ENCODE peak calls at places on chromosomes 16 and 17, in eight cellular contexts. One of them, this sample, is unnamed. For H3K36me3, the result is how much of the 10 kb centered on the place peaks cover.

GRCh38 chr16:79363035-79363434 is 237.5 kb downstream of the MAF start:
- DNase-seq in GM23338: no peak
- DNase-seq in H1: no peak
- DNase-seq in right atrium auricular region: no peak
- DNase-seq in IMR-90: no peak
- DNase-seq in heart right ventricle: no peak
- DNase-seq in neural progenitor cell: no peak
- DNase-seq in tibial nerve: no peak
- DNase-seq in this sample: no peak

GRCh38 chr17:15273141-15273793 is 8.1 kb upstream of the PMP22 start:
- DNase-seq in GM23338: no peak
- DNase-seq in H1: no peak
- DNase-seq in right atrium auricular region: no peak
- DNase-seq in IMR-90: peak
- DNase-seq in heart right ventricle: no peak
- DNase-seq in neural progenitor cell: no peak
- DNase-seq in tibial nerve: no peak
- DNase-seq in this sample: peak

GRCh38 chr17:18981642-18982424 is 22.7 kb downstream of the FAM83G start:
- DNase-seq in GM23338: no peak
- DNase-seq in H1: no peak
- DNase-seq in right atrium auricular region: no peak
- DNase-seq in IMR-90: peak
- DNase-seq in heart right ventricle: no peak
- DNase-seq in neural progenitor cell: peak
- DNase-seq in tibial nerve: no peak
- DNase-seq in this sample: no peak

GRCh38 chr16:4801962-4802658 is at the start of gene ROGDI:
- DNase-seq in GM23338: peak
- DNase-seq in H1: peak
- DNase-seq in right atrium auricular region: peak
- DNase-seq in IMR-90: peak
- DNase-seq in heart right ventricle: peak
- DNase-seq in neural progenitor cell: peak
- DNase-seq in tibial nerve: peak
- DNase-seq in this sample: peak

GRCh38 chr16:87101903-87102302 is 215.3 kb downstream of the C16orf95 start:
- DNase-seq in GM23338: no peak
- DNase-seq in H1: no peak
- DNase-seq in right atrium auricular region: no peak
- DNase-seq in IMR-90: peak
- DNase-seq in heart right ventricle: no peak
- DNase-seq in neural progenitor cell: no peak
- DNase-seq in tibial nerve: no peak
- DNase-seq in this sample: no peak

GRCh38 chr17:68613739-68614298 is 12.7 kb upstream of the FAM20A start:
- DNase-seq in GM23338: peak
- DNase-seq in H1: peak
- DNase-seq in right atrium auricular region: peak
- DNase-seq in IMR-90: no peak
- DNase-seq in heart right ventricle: peak
- DNase-seq in neural progenitor cell: peak
- DNase-seq in tibial nerve: no peak
- DNase-seq in this sample: no peak

GRCh38 chr16:23062524-23062923 is 86.7 kb downstream of the USP31 start:
- DNase-seq in GM23338: no peak
- DNase-seq in H1: no peak
- DNase-seq in right atrium auricular region: no peak
- DNase-seq in IMR-90: no peak
- DNase-seq in heart right ventricle: no peak
- DNase-seq in neural progenitor cell: no peak
- DNase-seq in tibial nerve: no peak
- DNase-seq in this sample: no peak

GRCh38 chr17:64216030-64216384 is 47.1 kb downstream of the TEX2 start:
- DNase-seq in GM23338: no peak
- DNase-seq in H1: no peak
- DNase-seq in right atrium auricular region: no peak
- DNase-seq in IMR-90: peak
- DNase-seq in heart right ventricle: no peak
- DNase-seq in neural progenitor cell: no peak
- DNase-seq in tibial nerve: no peak
- DNase-seq in this sample: no peak

GRCh38 chr17:1002771-1003555 is 6.0 kb downstream of the TIMM22 start:
- DNase-seq in GM23338: no peak
- DNase-seq in H1: no peak
- DNase-seq in right atrium auricular region: no peak
- DNase-seq in IMR-90: peak
- DNase-seq in heart right ventricle: no peak
- DNase-seq in neural progenitor cell: no peak
- DNase-seq in tibial nerve: no peak
- DNase-seq in this sample: no peak

GRCh38 chr17:75477493-75477862 is 21.0 kb downstream of the TMEM94 start:
- DNase-seq in GM23338: no peak
- DNase-seq in H1: no peak
- DNase-seq in right atrium auricular region: no peak
- DNase-seq in IMR-90: no peak
- DNase-seq in heart right ventricle: no peak
- DNase-seq in neural progenitor cell: no peak
- DNase-seq in tibial nerve: no peak
- DNase-seq in this sample: no peak

GRCh38 chr16:85211247-85211910 is 99.1 kb upstream of the CIBAR2 start:
- DNase-seq in GM23338: no peak
- DNase-seq in H1: no peak
- DNase-seq in right atrium auricular region: no peak
- DNase-seq in IMR-90: no peak
- DNase-seq in heart right ventricle: no peak
- DNase-seq in neural progenitor cell: no peak
- DNase-seq in tibial nerve: no peak
- DNase-seq in this sample: no peak

DNA sequence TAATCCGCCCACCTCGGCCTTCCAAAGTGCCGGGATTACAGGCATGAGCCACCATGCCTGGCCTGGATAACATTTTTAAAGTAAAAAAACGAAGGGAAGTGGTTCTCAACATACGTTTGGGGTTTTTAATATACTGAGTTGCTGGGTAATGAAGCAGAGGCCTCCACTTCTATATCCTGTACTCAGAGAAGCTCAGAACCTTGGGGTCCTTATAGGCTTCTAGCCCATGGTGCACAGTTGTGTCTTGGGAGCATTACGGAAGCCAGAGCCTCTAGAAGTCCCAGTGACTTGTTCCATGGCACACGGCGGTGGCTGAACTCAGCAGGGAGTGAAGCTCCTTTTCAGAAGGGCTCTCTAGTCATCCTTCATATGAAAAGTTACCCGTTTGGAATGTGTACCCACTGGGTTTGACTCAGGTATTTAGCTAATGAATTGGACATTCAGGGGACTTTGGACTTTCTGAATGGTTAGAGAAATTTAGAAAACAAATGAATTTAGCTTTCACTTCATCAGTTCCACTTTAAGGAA is 67.0 kb downstream of the SEC14L1 start:
- DNase-seq in GM23338: no peak
- DNase-seq in H1: no peak
- DNase-seq in right atrium auricular region: no peak
- DNase-seq in IMR-90: no peak
- DNase-seq in heart right ventricle: no peak
- DNase-seq in neural progenitor cell: no peak
- DNase-seq in tibial nerve: no peak
- DNase-seq in this sample: no peak
- H3K36me3 ChIP-seq in GM23338: under half
- H3K36me3 ChIP-seq in H1: under half
- H3K36me3 ChIP-seq in right atrium auricular region: half or more
- H3K36me3 ChIP-seq in IMR-90: half or more
- H3K36me3 ChIP-seq in heart right ventricle: half or more
- H3K36me3 ChIP-seq in neural progenitor cell: under half
- H3K36me3 ChIP-seq in tibial nerve: half or more
- H3K36me3 ChIP-seq in this sample: half or more

DNA sequence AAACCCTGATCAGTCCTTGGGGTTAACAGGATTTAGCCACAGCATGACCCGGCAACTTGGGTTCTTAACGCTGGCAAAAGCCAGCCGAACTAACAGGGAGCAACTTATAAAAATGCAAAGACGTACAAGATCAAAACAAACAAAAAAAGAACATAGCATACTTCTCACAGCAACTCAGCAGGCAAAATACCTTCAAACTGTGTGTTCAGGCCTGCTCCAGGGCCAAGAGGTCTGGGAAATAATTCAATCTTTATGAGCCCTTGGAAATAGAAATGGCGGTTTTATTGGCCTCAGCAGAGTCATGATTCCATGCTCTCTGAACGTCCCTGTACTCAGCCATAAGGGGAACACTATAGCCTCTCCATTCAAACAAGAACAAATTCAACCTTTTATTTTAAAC is 101.4 kb upstream of the C17orf78 start:
- DNase-seq in GM23338: no peak
- DNase-seq in H1: no peak
- DNase-seq in right atrium auricular region: no peak
- DNase-seq in IMR-90: no peak
- DNase-seq in heart right ventricle: no peak
- DNase-seq in neural progenitor cell: no peak
- DNase-seq in tibial nerve: no peak
- DNase-seq in this sample: no peak
- H3K36me3 ChIP-seq in GM23338: under half
- H3K36me3 ChIP-seq in H1: under half
- H3K36me3 ChIP-seq in right atrium auricular region: under half
- H3K36me3 ChIP-seq in IMR-90: under half
- H3K36me3 ChIP-seq in heart right ventricle: half or more
- H3K36me3 ChIP-seq in neural progenitor cell: under half
- H3K36me3 ChIP-seq in tibial nerve: under half
- H3K36me3 ChIP-seq in this sample: under half

GRCh38 chr16:2770057-2770780 is 6.9 kb downstream of the ELOB start:
- DNase-seq in GM23338: no peak
- DNase-seq in H1: no peak
- DNase-seq in right atrium auricular region: no peak
- DNase-seq in IMR-90: no peak
- DNase-seq in heart right ventricle: no peak
- DNase-seq in neural progenitor cell: no peak
- DNase-seq in tibial nerve: no peak
- DNase-seq in this sample: no peak

GRCh38 chr16:2769675-2770056 is 7.4 kb downstream of the ELOB start:
- DNase-seq in GM23338: no peak
- DNase-seq in H1: no peak
- DNase-seq in right atrium auricular region: no peak
- DNase-seq in IMR-90: no peak
- DNase-seq in heart right ventricle: no peak
- DNase-seq in neural progenitor cell: no peak
- DNase-seq in tibial nerve: peak
- DNase-seq in this sample: no peak

GRCh38 chr16:2773188-2773968 is 3.7 kb downstream of the ELOB start:
- DNase-seq in GM23338: no peak
- DNase-seq in H1: no peak
- DNase-seq in right atrium auricular region: no peak
- DNase-seq in IMR-90: peak
- DNase-seq in heart right ventricle: no peak
- DNase-seq in neural progenitor cell: no peak
- DNase-seq in tibial nerve: no peak
- DNase-seq in this sample: no peak

GRCh38 chr16:2770781-2771111 is 6.3 kb downstream of the ELOB start:
- DNase-seq in GM23338: no peak
- DNase-seq in H1: no peak
- DNase-seq in right atrium auricular region: no peak
- DNase-seq in IMR-90: no peak
- DNase-seq in heart right ventricle: no peak
- DNase-seq in neural progenitor cell: no peak
- DNase-seq in tibial nerve: no peak
- DNase-seq in this sample: no peak

DNA sequence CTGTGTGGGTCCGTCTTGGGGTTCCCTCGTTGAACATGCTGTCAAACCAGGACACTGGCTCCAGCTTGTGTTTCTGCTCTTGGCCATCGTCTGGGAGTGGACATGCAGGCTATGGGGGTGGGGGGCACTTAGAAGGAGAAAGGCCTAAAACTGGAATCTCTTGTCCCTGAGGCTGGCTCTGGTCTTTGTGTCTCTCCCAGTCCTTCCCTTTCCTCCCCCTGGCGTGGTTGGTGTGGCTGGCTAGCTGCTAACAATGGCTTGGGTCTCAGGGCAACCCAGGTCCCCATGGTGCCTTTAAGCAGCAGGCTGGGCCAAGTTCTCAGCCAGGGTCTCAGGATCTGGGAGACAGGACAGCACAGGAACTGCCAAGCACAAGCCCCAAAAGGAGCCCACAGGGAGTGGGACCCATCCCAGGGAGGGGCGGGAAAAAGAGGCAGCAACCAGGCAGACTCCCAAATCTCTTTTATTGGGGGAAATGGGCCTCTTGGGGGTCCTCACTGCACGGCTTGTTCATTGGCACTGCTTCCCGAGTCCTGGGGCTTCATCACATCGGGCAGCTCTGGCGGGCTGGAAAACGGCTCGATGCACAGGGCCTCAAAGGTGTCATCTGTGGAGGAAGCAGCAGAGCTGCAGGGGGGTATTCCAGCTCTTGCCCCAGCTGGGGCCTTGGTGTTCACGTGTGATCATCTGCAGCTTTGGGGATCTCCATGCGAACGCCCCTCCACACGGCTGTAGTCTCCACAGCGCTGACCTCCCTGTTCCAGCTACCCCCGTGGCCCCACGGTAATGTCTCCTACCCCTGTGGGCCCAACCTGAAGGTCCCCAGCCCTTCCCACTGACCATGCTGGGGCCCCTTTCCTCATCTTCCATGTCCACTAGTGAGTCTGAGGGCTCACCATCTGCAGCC is 5.3 kb downstream of the ELOB start:
- DNase-seq in GM23338: no peak
- DNase-seq in H1: no peak
- DNase-seq in right atrium auricular region: no peak
- DNase-seq in IMR-90: no peak
- DNase-seq in heart right ventricle: no peak
- DNase-seq in neural progenitor cell: no peak
- DNase-seq in tibial nerve: no peak
- DNase-seq in this sample: no peak
- H3K36me3 ChIP-seq in GM23338: under half
- H3K36me3 ChIP-seq in H1: half or more
- H3K36me3 ChIP-seq in right atrium auricular region: half or more
- H3K36me3 ChIP-seq in IMR-90: half or more
- H3K36me3 ChIP-seq in heart right ventricle: half or more
- H3K36me3 ChIP-seq in neural progenitor cell: under half
- H3K36me3 ChIP-seq in tibial nerve: half or more
- H3K36me3 ChIP-seq in this sample: under half

GRCh38 chr16:50308237-50308965 is 42.0 kb downstream of the ADCY7 start:
- DNase-seq in GM23338: no peak
- DNase-seq in H1: peak
- DNase-seq in right atrium auricular region: peak
- DNase-seq in IMR-90: no peak
- DNase-seq in heart right ventricle: no peak
- DNase-seq in neural progenitor cell: no peak
- DNase-seq in tibial nerve: no peak
- DNase-seq in this sample: no peak
- H3K36me3 ChIP-seq in GM23338: under half
- H3K36me3 ChIP-seq in H1: under half
- H3K36me3 ChIP-seq in right atrium auricular region: under half
- H3K36me3 ChIP-seq in IMR-90: under half
- H3K36me3 ChIP-seq in heart right ventricle: under half
- H3K36me3 ChIP-seq in neural progenitor cell: under half
- H3K36me3 ChIP-seq in tibial nerve: under half
- H3K36me3 ChIP-seq in this sample: under half

GRCh38 chr17:32370426-32370825 is 20.5 kb downstream of the ZNF207 start:
- DNase-seq in GM23338: no peak
- DNase-seq in H1: no peak
- DNase-seq in right atrium auricular region: no peak
- DNase-seq in IMR-90: no peak
- DNase-seq in heart right ventricle: no peak
- DNase-seq in neural progenitor cell: no peak
- DNase-seq in tibial nerve: no peak
- DNase-seq in this sample: no peak
- H3K36me3 ChIP-seq in GM23338: half or more
- H3K36me3 ChIP-seq in H1: half or more
- H3K36me3 ChIP-seq in right atrium auricular region: half or more
- H3K36me3 ChIP-seq in IMR-90: half or more
- H3K36me3 ChIP-seq in heart right ventricle: half or more
- H3K36me3 ChIP-seq in neural progenitor cell: half or more
- H3K36me3 ChIP-seq in tibial nerve: half or more
- H3K36me3 ChIP-seq in this sample: half or more

GRCh38 chr16:69934751-69935150 is 16.4 kb upstream of the CLEC18A start:
- DNase-seq in GM23338: no peak
- DNase-seq in H1: no peak
- DNase-seq in right atrium auricular region: no peak
- DNase-seq in IMR-90: no peak
- DNase-seq in heart right ventricle: no peak
- DNase-seq in neural progenitor cell: no peak
- DNase-seq in tibial nerve: no peak
- DNase-seq in this sample: no peak
- H3K36me3 ChIP-seq in GM23338: under half
- H3K36me3 ChIP-seq in H1: under half
- H3K36me3 ChIP-seq in right atrium auricular region: half or more
- H3K36me3 ChIP-seq in IMR-90: half or more
- H3K36me3 ChIP-seq in heart right ventricle: half or more
- H3K36me3 ChIP-seq in neural progenitor cell: under half
- H3K36me3 ChIP-seq in tibial nerve: half or more
- H3K36me3 ChIP-seq in this sample: under half

This sample was measured in gastrocnemius medialis.